ENCODE peak calls at places on chromosome 2, in four cellular contexts. T, G, P and Q are unnamed samples.

GRCh38 chr2:86628091-86628522 is 4.4 kb upstream of the RNF103 start:
- DNase-seq in G (peak; percentile 68), T (peak; percentile 43), P (no peak), Q (no peak)

GRCh38 chr2:188383158-188383557 is 91.5 kb downstream of the GULP1 start:
- DNase-seq in T (no peak), G (no peak), P (no peak), Q (no peak)

GRCh38 chr2:111930875-111931274 is 32.5 kb downstream of the MERTK start:
- DNase-seq in T (no peak), P (no peak), G (no peak), Q (no peak)

GRCh38 chr2:125330133-125330532 is 1305.0 kb downstream of the CNTNAP5 start:
- DNase-seq in G (no peak), T (no peak), P (no peak), Q (no peak)

GRCh38 chr2:201235865-201236811 is 24.2 kb upstream of the CASP8 start:
- DNase-seq in P (peak; percentile 85), T (peak; percentile 56), G (peak; percentile 74), Q (peak; percentile 33)

GRCh38 chr2:36403675-36404230 is 48.2 kb downstream of the CRIM1 start:
- DNase-seq in G (no peak), T (no peak), P (peak; percentile 28), Q (no peak)

GRCh38 chr2:112481528-112482228 is at the start of gene TTL:
- DNase-seq in T (peak; percentile 81), G (peak; percentile 80), P (peak; percentile 87), Q (peak; percentile 86)

GRCh38 chr2:201574754-201575153 is 68.5 kb downstream of the TMEM237 start:
- DNase-seq in T (no peak), G (no peak), P (peak; percentile 43), Q (no peak)

GRCh38 chr2:63346441-63346840 is 241.8 kb downstream of the WDPCP start:
- DNase-seq in G (no peak), T (no peak), P (no peak), Q (no peak)

GRCh38 chr2:161415467-161416293 is 417 bp upstream of the TBR1 start:
- DNase-seq in T (no peak), P (no peak), G (no peak), Q (no peak)

GRCh38 chr2:105395691-105396090 is 3.2 kb downstream of the FHL2 start:
- DNase-seq in T (no peak), G (no peak), P (no peak), Q (no peak)

GRCh38 chr2:108139521-108139920 is 100.2 kb upstream of the SULT1C3 start:
- DNase-seq in P (peak; percentile 44), G (no peak), T (no peak), Q (no peak)

GRCh38 chr2:191167766-191168165 is 17.0 kb upstream of the STAT4 start:
- DNase-seq in G (peak; percentile 67), P (no peak), T (peak; percentile 23), Q (no peak)

GRCh38 chr2:131036269-131036668 is 57.0 kb downstream of the FAM168B start:
- DNase-seq in T (no peak), G (peak; percentile 53), P (no peak), Q (no peak)

GRCh38 chr2:117833911-117834310 is 19.4 kb downstream of the DDX18 start:
- DNase-seq in T (no peak), P (no peak), G (no peak), Q (no peak)

GRCh38 chr2:119157850-119158511 is 570 bp downstream of the C1QL2 start:
- DNase-seq in P (no peak), T (no peak), G (no peak), Q (no peak)

GRCh38 chr2:105746177-105747080 is 1.7 kb downstream of the NCK2 start:
- DNase-seq in G (no peak), T (peak; percentile 91), P (peak; percentile 59), Q (peak; percentile 33)

GRCh38 chr2:61538920-61539559 is 884 bp upstream of the XPO1 start:
- DNase-seq in T (peak; percentile 49), G (peak; percentile 68), P (peak; percentile 58), Q (no peak)

GRCh38 chr2:134420256-134420655 is 166.4 kb downstream of the MGAT5 start:
- DNase-seq in P (no peak), G (no peak), T (no peak), Q (no peak)

GRCh38 chr2:71713581-71714580 is 260.5 kb downstream of the DYSF start:
- DNase-seq in P (no peak), T (no peak), G (peak; percentile 60), Q (no peak)

GRCh38 chr2:127069003-127069402 is 38.0 kb downstream of the BIN1 start:
- DNase-seq in G (no peak), P (no peak), T (no peak), Q (no peak)

GRCh38 chr2:160906878-160907277 is 253.3 kb upstream of the TANK start:
- DNase-seq in T (no peak), G (no peak), P (no peak), Q (no peak)

GRCh38 chr2:169005994-169006393 is 25.1 kb downstream of the ABCB11 start:
- DNase-seq in G (no peak), T (no peak), P (no peak), Q (no peak)

GRCh38 chr2:64601027-64601767 is 52.5 kb downstream of the SERTAD2 start:
- DNase-seq in P (no peak), G (no peak), T (no peak), Q (no peak)

GRCh38 chr2:39620067-39620466 is 45.6 kb upstream of the TMEM178A start:
- DNase-seq in P (peak; percentile 95), T (peak; percentile 79), G (peak; percentile 81), Q (peak; percentile 15)

GRCh38 chr2:127170021-127170420 is 50.1 kb downstream of the CYP27C1 start:
- DNase-seq in T (no peak), G (no peak), P (no peak), Q (no peak)

GRCh38 chr2:64018715-64019082 is 529 bp downstream of the VPS54 start:
- DNase-seq in T (peak; percentile 65), P (peak; percentile 72), G (peak; percentile 76), Q (peak; percentile 60)

GRCh38 chr2:1708476-1709334 is 35.6 kb downstream of the PXDN start:
- DNase-seq in T (no peak), P (no peak), G (peak; percentile 67), Q (no peak)

GRCh38 chr2:163252199-163252598 is 413.6 kb upstream of the KCNH7 start:
- DNase-seq in G (no peak), P (no peak), T (no peak), Q (no peak)
- TF ChIP-seq POLR2A in G (no peak), P (no peak), T (no peak), Q (no peak)

GRCh38 chr2:27715318-27716165 is 51.9 kb downstream of the SLC4A1AP start:
- DNase-seq in P (peak; percentile 71), G (no peak), T (peak; percentile 37), Q (no peak)
- TF ChIP-seq POLR2A in P (no peak), G (no peak), T (no peak), Q (no peak)

DNA sequence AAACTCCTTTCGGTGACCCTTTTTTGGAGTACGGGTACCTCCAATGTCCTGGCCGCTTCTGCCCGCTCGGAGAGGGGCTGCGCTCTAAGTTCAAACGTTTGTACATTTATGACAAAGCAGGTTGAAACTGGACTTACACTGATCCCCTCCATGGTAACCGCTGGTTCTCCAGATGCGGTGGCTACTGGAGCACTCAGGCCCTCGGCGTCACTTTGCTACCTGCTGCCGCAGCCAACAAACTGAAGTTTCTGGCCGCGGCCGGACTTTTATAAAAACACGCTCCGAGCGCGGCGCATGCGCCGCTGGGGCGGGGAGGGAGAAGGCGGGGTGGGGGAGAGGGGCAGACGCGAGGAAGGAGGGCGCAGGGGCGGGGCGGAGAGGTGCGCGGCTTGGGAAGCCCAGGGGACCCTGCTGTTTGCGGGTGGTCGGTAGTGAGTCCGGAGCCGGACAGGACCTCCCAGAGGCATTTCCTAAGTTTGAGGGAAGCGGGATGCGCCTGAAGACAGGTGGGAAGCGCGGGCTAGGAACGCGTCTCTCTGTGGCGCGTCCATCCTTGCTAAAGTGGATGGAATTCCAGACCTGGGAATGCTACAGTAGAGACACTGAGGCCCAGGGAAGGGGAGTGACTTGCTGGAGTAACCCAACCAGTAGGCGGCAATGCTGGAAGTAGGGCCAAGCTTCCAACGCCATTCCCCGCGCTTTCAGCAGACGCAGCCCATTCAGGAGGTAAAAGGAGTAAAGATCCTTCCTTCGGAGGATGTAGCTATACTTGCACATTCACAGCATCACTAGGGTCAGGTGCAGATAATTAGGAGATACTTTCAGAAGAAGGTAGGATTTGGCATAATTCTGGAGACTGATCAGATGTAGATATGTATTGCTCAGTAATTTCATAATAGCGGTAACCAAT is at the start of gene CXCR4:
- DNase-seq in P (peak; percentile 87), T (peak; percentile 59), G (peak; percentile 77), Q (peak; percentile 87)
- TF ChIP-seq POLR2A in P (peak; percentile 98), T (no peak), G (no peak), Q (no peak)

DNA sequence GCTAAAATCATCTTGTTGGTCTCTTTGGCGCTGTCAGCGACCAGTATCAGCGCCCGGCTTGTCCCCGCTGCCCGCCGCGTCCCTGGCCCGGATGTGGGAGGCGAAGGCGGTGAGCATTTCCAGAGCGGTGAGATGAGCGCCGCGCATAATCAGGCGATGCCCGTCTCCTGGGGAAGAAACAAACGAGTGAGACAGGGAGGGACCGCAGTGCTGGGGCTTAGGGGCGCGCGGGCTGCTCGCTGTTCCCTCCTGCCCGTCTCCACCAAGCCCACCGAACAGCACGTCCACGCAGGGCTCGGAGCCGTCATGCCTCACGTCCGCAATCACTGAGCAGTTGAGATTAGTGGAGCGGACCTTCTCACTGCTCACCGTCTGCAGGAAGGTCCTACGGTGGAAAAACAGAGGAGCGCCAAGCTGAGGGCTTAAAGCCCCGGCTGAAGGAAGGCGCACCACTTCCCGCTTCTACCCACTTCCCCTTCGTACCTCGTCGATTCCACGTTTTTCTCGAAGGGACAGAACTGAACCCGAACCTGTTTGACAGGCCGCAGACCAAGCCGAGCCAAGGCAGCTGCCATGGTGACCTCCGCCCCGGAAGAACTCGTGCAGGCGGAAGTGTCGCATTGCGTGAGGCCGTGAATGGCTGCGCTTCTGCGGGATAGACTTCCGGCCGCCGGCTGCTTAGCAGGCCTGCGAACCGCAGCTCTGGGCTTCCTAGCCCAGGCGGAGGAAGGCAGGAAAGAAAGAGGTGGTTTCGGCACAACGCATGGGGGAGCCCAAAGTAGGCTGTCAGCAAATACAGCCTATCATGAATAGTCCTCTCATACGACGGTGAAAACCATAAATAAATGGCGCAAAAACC is at the start of gene MRPL53:
- DNase-seq in G (peak; percentile 96), P (peak; percentile 99), T (peak; percentile 96), Q (peak; percentile 80)
- TF ChIP-seq POLR2A in G (peak; percentile 82), P (peak; percentile 87), T (peak; percentile 59), Q (peak; percentile 95)

DNA sequence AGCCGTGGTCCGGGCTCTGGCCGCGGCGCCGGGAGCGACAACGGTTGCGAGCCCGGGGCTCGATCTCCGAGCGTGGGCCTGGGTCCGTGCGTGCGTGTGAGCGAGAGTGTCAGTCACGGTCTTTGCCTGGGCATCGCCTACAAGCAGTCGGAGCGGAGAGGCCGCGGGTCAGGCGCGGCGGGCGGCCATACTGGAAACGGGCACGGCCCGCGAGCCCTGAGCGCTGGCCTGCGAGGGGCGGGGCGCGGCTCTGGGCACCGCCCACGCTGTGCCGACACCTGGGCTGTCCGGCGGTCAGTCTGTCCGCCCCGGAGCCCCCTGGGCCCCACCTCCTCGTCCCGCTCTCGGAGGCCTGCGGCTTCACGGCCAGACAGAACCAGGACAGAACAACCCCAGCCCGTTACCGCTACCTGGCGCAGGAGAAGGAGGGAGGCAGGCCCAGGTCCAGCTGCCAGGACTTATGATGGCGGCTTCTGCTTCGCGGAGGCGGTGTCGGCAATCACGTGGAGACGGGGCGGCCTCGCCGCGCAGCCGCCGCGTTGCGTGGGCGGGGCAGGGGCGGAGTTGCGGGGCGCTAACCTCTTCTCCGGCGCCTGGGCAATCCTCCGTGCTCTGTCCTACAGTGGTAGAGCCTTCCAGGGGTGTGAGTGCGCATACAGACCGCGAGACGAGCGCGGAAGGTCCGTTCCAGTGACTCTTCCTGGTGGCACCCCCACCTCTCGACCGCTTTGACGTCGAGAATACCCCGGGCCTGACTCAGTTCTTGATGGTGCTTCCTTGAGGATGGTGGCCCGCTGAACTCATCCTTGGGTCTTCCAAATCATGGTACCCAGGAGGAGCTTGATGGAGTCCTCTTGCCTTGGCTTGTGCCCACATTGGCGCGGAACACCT is at the start of gene TMEM131:
- DNase-seq in P (peak; percentile 98), G (peak; percentile 96), T (peak; percentile 94), Q (peak; percentile 94)
- TF ChIP-seq POLR2A in P (peak; percentile 42), G (peak; percentile 24), T (peak; percentile 46), Q (peak; percentile 73)